ENCODE peak calls at places on chromosomes 3 and 15, in five cellular contexts. R, G, U, Q and C are unnamed samples.

GRCh38 chr3:58231666-58232065 is 5.9 kb upstream of the ABHD6 start:
- DNase-seq in U (no peak), R (no peak), G (no peak), Q (no peak), C (no peak)

GRCh38 chr3:189849262-189849661 is 218.1 kb downstream of the TP63 start:
- DNase-seq in G (no peak), R (no peak), U (no peak), Q (no peak), C (no peak)

GRCh38 chr3:99286266-99286845 is 352.0 kb upstream of the COL8A1 start:
- DNase-seq in G (no peak), Q (no peak), R (no peak), U (no peak), C (no peak)

GRCh38 chr3:115236496-115236895 is 89.4 kb upstream of the ZBTB20 start:
- DNase-seq in R (no peak), U (no peak), G (no peak), Q (no peak), C (no peak)

GRCh38 chr3:134374791-134375541 is 719 bp upstream of the AMOTL2 start:
- DNase-seq in G (no peak), U (peak), Q (peak), R (peak), C (no peak)

GRCh38 chr15:25830844-25831443 is 32.2 kb downstream of the ATP10A start:
- DNase-seq in U (peak), R (peak), G (no peak), Q (no peak), C (no peak)

GRCh38 chr15:77376770-77377169 is 43.1 kb downstream of the PEAK1 start:
- DNase-seq in R (no peak), U (no peak), G (no peak), Q (no peak), C (no peak)

GRCh38 chr3:46301122-46301835 is 52.6 kb upstream of the CCR2 start:
- DNase-seq in G (no peak), Q (no peak), U (no peak), R (no peak), C (no peak)

GRCh38 chr3:107899996-107900651 is 190.7 kb downstream of the CD47 start:
- DNase-seq in U (no peak), G (no peak), Q (no peak), R (no peak), C (no peak)

GRCh38 chr3:11989383-11990050 is 14.7 kb upstream of the SYN2 start:
- DNase-seq in U (no peak), G (no peak), R (no peak), Q (no peak), C (no peak)

GRCh38 chr15:65558336-65558735 is 28.1 kb downstream of the HACD3 start:
- DNase-seq in Q (no peak), G (no peak), R (no peak), U (no peak), C (no peak)

GRCh38 chr3:14265246-14265962 is 86.8 kb downstream of the LSM3 start:
- DNase-seq in U (no peak), Q (no peak), R (no peak), G (no peak), C (no peak)

GRCh38 chr3:129502641-129503386 is 25.6 kb upstream of the RHO start:
- DNase-seq in G (no peak), Q (no peak), U (no peak), R (no peak), C (no peak)

GRCh38 chr3:133374706-133375105 is 25.1 kb upstream of the BFSP2 start:
- DNase-seq in U (no peak), Q (no peak), G (no peak), R (no peak), C (no peak)

GRCh38 chr15:34241376-34242350 is 16.8 kb downstream of the EMC4 start:
- DNase-seq in Q (no peak), U (no peak), R (no peak), G (no peak), C (peak)

GRCh38 chr3:20190991-20191390 is 5.0 kb upstream of the SGO1 start:
- DNase-seq in U (no peak), G (no peak), Q (no peak), R (no peak), C (no peak)

GRCh38 chr3:105899528-105899927 is 30.7 kb upstream of the CBLB start:
- DNase-seq in U (no peak), G (no peak), Q (no peak), R (no peak), C (no peak)

GRCh38 chr3:101066776-101067175 is 73.6 kb upstream of the ABI3BP start:
- DNase-seq in R (no peak), G (no peak), Q (no peak), U (no peak), C (no peak)

GRCh38 chr3:186095584-186096061 is 13.3 kb downstream of the ETV5 start:
- DNase-seq in Q (peak), U (no peak), R (no peak), G (no peak), C (no peak)

GRCh38 chr3:197137741-197138140 is 108.1 kb upstream of the MELTF start:
- DNase-seq in U (no peak), G (no peak), R (no peak), Q (no peak), C (no peak)

GRCh38 chr15:60972301-60972700 is 256.8 kb downstream of the RORA start:
- DNase-seq in G (no peak), R (no peak), U (no peak), Q (no peak), C (no peak)
- TF ChIP-seq POLR2AphosphoS5 in G (no peak), R (no peak), U (no peak), Q (no peak), C (no peak)

GRCh38 chr15:39598186-39598850 is 17.4 kb downstream of the THBS1 start:
- DNase-seq in R (no peak), G (no peak), Q (no peak), U (no peak), C (no peak)

GRCh38 chr15:39597336-39597735 is 16.5 kb downstream of the THBS1 start:
- DNase-seq in Q (no peak), U (no peak), R (no peak), G (no peak), C (no peak)

GRCh38 chr15:39596358-39597051 is 15.6 kb downstream of the THBS1 start:
- DNase-seq in R (no peak), U (no peak), G (no peak), Q (no peak), C (no peak)

GRCh38 chr15:39598958-39599845 is 18.3 kb downstream of the THBS1 start:
- DNase-seq in G (no peak), U (no peak), Q (no peak), R (no peak), C (no peak)

DNA sequence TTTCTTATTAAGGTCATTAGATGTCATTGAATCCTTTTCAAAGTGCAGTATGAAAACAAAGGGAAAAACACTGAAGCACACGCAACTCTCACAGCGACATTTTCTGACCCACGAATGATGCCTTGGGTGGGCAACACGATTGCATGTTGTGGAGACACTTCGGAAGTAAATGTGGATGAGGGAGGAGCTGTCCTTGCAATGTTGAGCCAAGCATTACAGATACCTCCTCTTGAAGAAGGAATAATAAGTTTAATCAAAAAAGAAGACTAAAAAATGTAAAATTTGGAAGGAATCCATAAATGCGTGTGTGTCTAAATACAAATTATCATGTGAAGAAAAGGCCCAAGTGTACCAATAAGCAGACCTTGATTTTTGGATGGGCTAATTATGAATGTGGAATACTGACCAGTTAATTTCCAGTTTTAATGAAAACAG is 16.9 kb downstream of the THBS1 start:
- DNase-seq in U (no peak), G (no peak), R (no peak), Q (no peak), C (no peak)
- TF ChIP-seq POLR2AphosphoS5 in U (no peak), G (no peak), R (no peak), Q (peak), C (no peak)

DNA sequence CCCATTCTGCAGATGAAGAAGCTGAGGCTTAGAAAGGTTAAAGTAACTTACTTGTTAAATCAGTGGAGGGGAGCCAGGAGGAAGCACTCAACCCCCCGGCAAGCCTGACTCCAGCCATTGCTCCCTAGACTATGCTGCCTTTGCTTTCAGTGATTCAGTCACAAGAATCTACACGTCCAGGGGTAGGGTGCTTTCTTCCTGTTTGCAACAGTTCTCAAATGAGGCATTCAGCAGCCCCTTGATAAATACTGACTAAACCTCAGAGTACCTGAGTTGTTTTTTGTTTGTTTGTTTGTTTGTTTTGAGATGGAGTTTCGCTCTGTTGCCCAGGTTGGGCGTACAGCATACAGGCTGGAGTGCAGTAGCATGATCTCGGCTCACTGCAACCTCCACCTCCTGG is 28.6 kb downstream of the MAGEF1 start:
- DNase-seq in R (no peak), G (no peak), Q (no peak), U (peak), C (no peak)
- TF ChIP-seq POLR2AphosphoS5 in R (no peak), G (no peak), Q (no peak), U (no peak), C (no peak)

GRCh38 chr3:120348981-120349818 is at the start of gene LRRC58:
- DNase-seq in G (peak), Q (peak), R (peak), U (peak), C (peak)
- TF ChIP-seq POLR2AphosphoS5 in G (peak), Q (peak), R (peak), U (peak), C (peak)

DNA sequence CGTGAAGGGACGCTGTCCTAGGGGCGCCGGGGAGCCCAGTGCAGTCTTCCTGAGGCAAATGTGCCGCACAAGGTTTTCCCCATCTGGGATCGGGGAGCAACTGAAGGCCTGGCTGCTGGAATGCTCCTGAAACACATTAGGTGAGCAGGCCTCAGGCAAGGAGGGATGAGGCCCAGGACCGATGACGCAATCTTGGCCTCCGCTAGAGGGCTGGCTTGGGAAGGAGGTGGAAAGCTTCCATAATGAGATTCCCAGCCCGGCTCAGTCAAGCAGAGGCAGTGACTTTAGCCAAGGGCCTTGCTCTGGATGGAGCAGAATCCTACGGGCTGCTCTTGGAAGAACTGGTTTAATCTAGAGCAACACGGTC is 50.8 kb downstream of the CPN2 start:
- DNase-seq in R (peak), G (no peak), U (peak), Q (peak), C (no peak)
- TF ChIP-seq POLR2AphosphoS5 in R (no peak), G (no peak), U (peak), Q (peak), C (no peak)

GRCh38 chr3:184360834-184361531 is 422 bp downstream of the CLCN2 start:
- DNase-seq in G (no peak), Q (no peak), R (peak), U (no peak), C (no peak)

GRCh38 chr3:184362668-184363540 is 1.4 kb downstream of the POLR2H start:
- DNase-seq in Q (peak), U (peak), G (peak), R (peak), C (peak)

GRCh38 chr3:184360070-184360833 is 1.2 kb downstream of the CLCN2 start:
- DNase-seq in G (no peak), U (no peak), R (no peak), Q (no peak), C (no peak)

GRCh38 chr3:184361532-184361931 is at the start of the genes CLCN2 and POLR2H:
- DNase-seq in R (peak), U (no peak), G (no peak), Q (peak), C (no peak)

DNA sequence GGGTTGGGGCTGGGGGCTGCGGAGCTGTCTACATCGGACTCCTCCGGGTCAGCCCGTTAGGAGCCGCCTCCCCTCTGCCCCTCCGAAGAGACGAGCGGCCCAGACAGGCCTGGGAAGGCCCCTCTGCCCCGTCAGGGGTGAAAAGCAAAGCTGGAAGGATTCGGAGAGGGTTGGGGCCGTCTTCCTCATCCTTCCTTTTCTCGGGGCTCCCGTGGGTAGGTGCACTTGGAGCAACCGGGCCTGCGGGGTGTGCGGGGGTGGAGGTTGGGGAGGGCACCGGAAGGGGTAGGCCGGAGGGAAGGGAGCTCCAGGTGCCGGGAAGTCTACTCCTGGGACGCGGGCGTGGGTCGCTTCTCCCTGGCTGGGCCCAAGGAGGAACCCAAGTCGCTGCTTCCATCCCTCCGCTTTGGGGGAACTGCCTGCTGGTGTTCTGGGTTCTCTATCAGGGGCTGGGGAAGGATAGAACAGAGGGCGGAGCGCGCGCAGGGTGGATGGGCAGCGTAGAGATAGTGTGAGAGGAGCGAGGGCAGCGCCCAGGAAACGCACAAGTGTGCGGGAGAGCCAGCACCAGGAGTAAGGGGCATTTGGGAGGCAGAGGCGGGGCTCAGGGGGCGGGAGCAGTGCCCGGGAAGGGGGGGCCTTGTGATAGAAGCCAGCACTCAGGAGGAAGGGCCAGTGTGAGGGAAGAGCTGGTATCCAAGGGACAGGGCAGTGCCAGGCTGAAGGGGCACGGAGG is 590 bp downstream of the POLR2H start:
- DNase-seq in R (peak), Q (peak), G (no peak), U (peak), C (no peak)
- TF ChIP-seq POLR2AphosphoS5 in R (no peak), Q (peak), G (no peak), U (peak), C (no peak)

DNA sequence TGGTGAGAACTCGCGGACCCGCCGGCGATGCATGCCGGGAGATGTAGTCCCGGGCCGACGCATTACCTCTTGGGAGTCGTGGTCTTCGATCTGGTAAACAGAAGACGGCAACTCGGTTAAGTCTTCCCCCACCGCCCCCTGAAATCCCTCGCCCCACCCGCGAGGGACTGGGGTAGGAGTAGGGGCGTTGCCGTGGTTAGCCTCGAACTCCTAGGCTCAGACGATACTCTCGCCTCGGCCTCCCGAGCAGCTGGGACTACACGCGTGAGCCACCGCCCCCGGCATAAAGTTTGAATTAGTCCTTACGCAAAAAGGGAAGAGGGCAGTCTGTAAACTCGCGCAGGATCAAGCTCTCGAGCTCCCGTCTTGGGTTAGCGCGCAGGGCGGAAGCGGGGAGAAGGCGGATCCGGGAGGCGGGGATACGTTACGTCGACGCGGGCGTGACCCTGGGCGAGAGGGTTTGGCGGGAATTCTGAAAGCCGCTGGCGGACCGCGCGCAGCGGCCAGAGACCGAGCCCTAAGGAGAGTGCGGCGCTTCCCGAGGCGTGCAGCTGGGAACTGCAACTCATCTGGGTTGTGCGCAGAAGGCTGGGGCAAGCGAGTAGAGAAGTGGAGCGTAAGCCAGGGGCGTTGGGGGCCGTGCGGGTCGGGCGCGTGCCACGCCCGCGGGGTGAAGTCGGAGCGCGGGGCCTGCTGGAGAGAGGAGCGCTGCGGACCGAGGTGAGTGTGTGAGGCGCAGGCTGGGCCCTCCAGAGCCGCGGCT is at the start of gene RAD51:
- DNase-seq in G (peak), R (peak), Q (peak), U (peak), C (peak)
- TF ChIP-seq POLR2AphosphoS5 in G (peak), R (peak), Q (peak), U (peak), C (no peak)

GRCh38 chr15:68199340-68199739 is 5.8 kb downstream of the CALML4 start:
- DNase-seq in Q (no peak), U (no peak), G (no peak), R (no peak), C (no peak)
- TF ChIP-seq POLR2AphosphoS5 in Q (no peak), U (no peak), G (peak), R (no peak), C (peak)

GRCh38 chr15:95296626-95297025 is 1033.9 kb upstream of the NR2F2 start:
- DNase-seq in R (no peak), G (no peak), U (no peak), Q (no peak), C (no peak)
- TF ChIP-seq POLR2AphosphoS5 in R (no peak), G (no peak), U (no peak), Q (no peak), C (no peak)

DNA sequence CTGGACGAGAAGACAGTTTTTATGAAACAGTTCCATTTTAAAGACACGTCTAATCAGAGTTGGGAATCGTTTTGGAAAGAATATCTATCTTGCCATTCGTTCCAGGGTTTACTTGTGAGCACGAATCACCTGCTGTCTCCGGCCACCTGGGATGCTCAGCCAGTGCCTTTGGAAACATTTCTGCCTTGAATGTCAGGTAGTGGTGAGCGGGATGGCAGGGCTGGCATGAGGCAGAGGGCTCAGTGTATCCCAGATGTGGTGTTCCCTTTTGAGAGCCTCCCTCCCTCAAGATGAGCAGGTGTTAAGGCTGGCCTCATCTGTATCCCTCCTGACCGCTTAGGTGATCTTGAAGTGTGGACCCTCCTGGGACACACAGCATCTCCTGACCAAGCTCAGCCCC is 47.9 kb upstream of the PLXNA1 start:
- DNase-seq in G (no peak), U (peak), Q (no peak), R (no peak), C (no peak)
- TF ChIP-seq POLR2AphosphoS5 in G (no peak), U (no peak), Q (no peak), R (no peak), C (no peak)